ENCODE peak calls at places on chromosomes 2 and 18, in five cellular contexts. K is Right ventricle myocardium superior; M is activated T-cell treated with anti-CD3 and anti-CD28 coated beads, Interleukin-2, amount 50 U/mL, for 72 hours; A is heart left ventricle; X is Right ventricle myocardium inferior. L is an unnamed sample.

GRCh38 chr2:25251461-25252273 is 83.3 kb upstream of the POMC start:
- ATAC-seq in K (peak), M (peak), A (peak), X (peak), L (peak)

GRCh38 chr18:79567481-79568147 is 112.0 kb upstream of the CTDP1 start:
- ATAC-seq in K (peak), M (no peak), A (peak), X (peak), L (peak)

GRCh38 chr18:45654677-45655076 is 39.4 kb downstream of the SLC14A2 start:
- ATAC-seq in K (no peak), M (peak), A (no peak), X (no peak), L (no peak)

GRCh38 chr2:175575346-175576258 is 394.1 kb upstream of the ATP5MC3 start:
- ATAC-seq in K (peak), M (no peak), A (peak), X (peak), L (no peak)

GRCh38 chr2:62216616-62217015 is 20.7 kb downstream of the B3GNT2 start:
- ATAC-seq in K (peak), M (no peak), A (peak), X (peak), L (peak)

GRCh38 chr2:72263781-72264060 is 116.1 kb upstream of the CYP26B1 start:
- ATAC-seq in K (peak), M (no peak), A (peak), X (peak), L (no peak)

GRCh38 chr2:45496869-45497268 is 114.2 kb downstream of the SRBD1 start:
- ATAC-seq in K (no peak), M (peak), A (no peak), X (no peak), L (no peak)

GRCh38 chr2:158006961-158007664 is 94.6 kb upstream of the UPP2 start:
- ATAC-seq in K (peak), M (peak), A (no peak), X (no peak), L (no peak)

GRCh38 chr2:177753682-177754475 is 318.7 kb downstream of the PDE11A start:
- ATAC-seq in K (peak), M (no peak), A (peak), X (peak), L (peak)

GRCh38 chr2:67848551-67848950 is 214.3 kb downstream of the C1D start:
- ATAC-seq in K (no peak), M (no peak), A (no peak), X (no peak), L (no peak)

GRCh38 chr2:111029135-111029927 is 91.4 kb upstream of the BCL2L11 start:
- ATAC-seq in K (no peak), M (no peak), A (no peak), X (no peak), L (no peak)

GRCh38 chr18:62839874-62840713 is 124.8 kb downstream of the PHLPP1 start:
- ATAC-seq in K (no peak), M (no peak), A (no peak), X (no peak), L (no peak)

GRCh38 chr2:241163601-241164118 is 13.4 kb downstream of the PPP1R7 start:
- ATAC-seq in K (no peak), M (no peak), A (no peak), X (no peak), L (no peak)

GRCh38 chr2:169038338-169038757 is 7.2 kb upstream of the ABCB11 start:
- ATAC-seq in K (no peak), M (peak), A (no peak), X (no peak), L (no peak)

GRCh38 chr2:5539281-5540211 is 152.6 kb upstream of the SOX11 start:
- ATAC-seq in K (no peak), M (no peak), A (no peak), X (no peak), L (no peak)

GRCh38 chr2:127770973-127771735 is 39.8 kb downstream of the WDR33 start:
- ATAC-seq in K (no peak), M (peak), A (no peak), X (no peak), L (no peak)

GRCh38 chr2:58629720-58630119 is 388.6 kb upstream of the FANCL start:
- ATAC-seq in K (no peak), M (no peak), A (no peak), X (no peak), L (no peak)

GRCh38 chr2:11985817-11986566 is 239.6 kb downstream of the LPIN1 start:
- ATAC-seq in K (no peak), M (no peak), A (no peak), X (no peak), L (no peak)

GRCh38 chr2:74952575-74952974 is 5.9 kb upstream of the POLE4 start:
- ATAC-seq in K (no peak), M (no peak), A (no peak), X (no peak), L (no peak)

GRCh38 chr2:134401789-134402188 is 147.9 kb downstream of the MGAT5 start:
- ATAC-seq in K (peak), M (no peak), A (peak), X (peak), L (peak)

GRCh38 chr18:48608581-48608980 is 69.8 kb downstream of the CTIF start:
- ATAC-seq in K (no peak), M (no peak), A (no peak), X (no peak), L (no peak)

GRCh38 chr2:213766062-213766461 is 481.8 kb downstream of the SPAG16 start:
- ATAC-seq in K (no peak), M (peak), A (no peak), X (no peak), L (no peak)

GRCh38 chr2:215712219-215712849 is 276.5 kb upstream of the FN1 start:
- ATAC-seq in K (no peak), M (no peak), A (no peak), X (no peak), L (no peak)

GRCh38 chr18:21991897-21992296 is 177.5 kb upstream of the GATA6 start:
- ATAC-seq in K (no peak), M (no peak), A (no peak), X (no peak), L (no peak)

GRCh38 chr2:17470855-17471641 is 47.2 kb downstream of the RAD51AP2 start:
- ATAC-seq in K (no peak), M (no peak), A (no peak), X (no peak), L (no peak)

GRCh38 chr2:39666489-39667141 is 898 bp downstream of the TMEM178A start:
- ATAC-seq in K (peak), M (peak), A (peak), X (peak), L (peak)

GRCh38 chr2:65919579-65920188 is 487.3 kb upstream of the SPRED2 start:
- ATAC-seq in K (no peak), M (no peak), A (no peak), X (no peak), L (no peak)

GRCh38 chr2:27799646-27800010 is 28.1 kb downstream of the MRPL33 start:
- ATAC-seq in K (no peak), M (no peak), A (no peak), X (no peak), L (no peak)

GRCh38 chr2:181312515-181312927 is 144.7 kb upstream of the ITGA4 start:
- ATAC-seq in K (no peak), M (peak), A (no peak), X (no peak), L (no peak)

GRCh38 chr18:3153107-3153704 is 66.6 kb downstream of the MYOM1 start:
- ATAC-seq in K (no peak), M (no peak), A (no peak), X (no peak), L (no peak)

GRCh38 chr2:235893129-235893698 is 275.0 kb downstream of the GBX2 start:
- ATAC-seq in K (no peak), M (no peak), A (no peak), X (no peak), L (no peak)

GRCh38 chr2:148020036-148020357 is 540 bp downstream of the ORC4 start:
- ATAC-seq in K (no peak), M (no peak), A (no peak), X (no peak), L (no peak)

GRCh38 chr2:198042189-198042588 is 237.8 kb downstream of the PLCL1 start:
- ATAC-seq in K (no peak), M (peak), A (no peak), X (no peak), L (no peak)

GRCh38 chr2:237411683-237412349 is 2.1 kb downstream of the COL6A3 start:
- ATAC-seq in K (peak), M (no peak), A (peak), X (peak), L (peak)

GRCh38 chr18:36419188-36419912 is 121.8 kb downstream of the FHOD3 start:
- ATAC-seq in K (peak), M (no peak), A (peak), X (peak), L (peak)

GRCh38 chr2:20762945-20763683 is 59.8 kb downstream of the LDAH start:
- ATAC-seq in K (no peak), M (no peak), A (no peak), X (no peak), L (no peak)

GRCh38 chr2:53021285-53021684 is 746.3 kb upstream of the CHAC2 start:
- ATAC-seq in K (no peak), M (no peak), A (peak), X (no peak), L (no peak)

GRCh38 chr2:225614915-225615314 is 215.4 kb downstream of the NYAP2 start:
- ATAC-seq in K (no peak), M (no peak), A (no peak), X (no peak), L (no peak)

GRCh38 chr18:11757084-11757590 is 68.1 kb downstream of the GNAL start:
- ATAC-seq in K (no peak), M (no peak), A (no peak), X (no peak), L (no peak)

L was measured in gastroesophageal sphincter.